ENCODE peak calls at places on chromosomes 7 and 10, in nine cellular contexts. Q, M, T, I, D, U, R, N and Z are unnamed samples.
A peak's percentile ranks its signal among the peaks of the same experiment; 100 is the strongest.

GRCh38 chr10:78913219-78914059 is 155.3 kb upstream of the ZMIZ1 start:
- DNase-seq in R (no peak), D (no peak), M (peak; percentile 15), N (no peak), Q (peak; percentile 97), T (peak; percentile 85), U (no peak), I (peak; percentile 97), Z (no peak)

GRCh38 chr7:144720139-144720538 is 115.7 kb downstream of the TPK1 start:
- DNase-seq in N (no peak), M (no peak), T (no peak), D (no peak), U (peak; percentile 22), I (no peak), R (no peak), Q (no peak), Z (no peak)

GRCh38 chr7:80622531-80622930 is 15.9 kb upstream of the CD36 start:
- DNase-seq in M (no peak), T (no peak), Q (no peak), U (no peak), N (peak; percentile 55), R (no peak), D (no peak), I (no peak), Z (peak; percentile 82)

GRCh38 chr7:142854505-142855400 is at the start of gene EPHB6:
- DNase-seq in T (no peak), Q (peak; percentile 67), D (peak; percentile 39), U (peak; percentile 46), N (peak; percentile 58), M (peak; percentile 66), R (no peak), I (peak; percentile 48), Z (peak; percentile 46)

GRCh38 chr7:41416208-41416595 is 286.7 kb downstream of the INHBA start:
- DNase-seq in Q (no peak), D (no peak), R (no peak), N (no peak), U (no peak), M (no peak), I (no peak), T (no peak), Z (no peak)

GRCh38 chr10:83555264-83555663 is 584.0 kb upstream of the GHITM start:
- DNase-seq in R (no peak), N (no peak), M (no peak), Q (no peak), T (no peak), D (no peak), I (no peak), U (no peak), Z (no peak)

GRCh38 chr10:90148121-90148855 is 446.9 kb downstream of the KIF20B start:
- DNase-seq in D (no peak), M (peak; percentile 41), R (no peak), T (no peak), U (no peak), I (no peak), Q (peak; percentile 31), N (peak; percentile 69), Z (peak; percentile 59)

GRCh38 chr7:45686441-45687184 is 112.4 kb downstream of the ADCY1 start:
- DNase-seq in Q (no peak), U (no peak), M (no peak), I (no peak), T (no peak), R (no peak), D (no peak), N (no peak), Z (no peak)

GRCh38 chr7:5396542-5396941 is 27.1 kb downstream of the TNRC18 start:
- DNase-seq in Q (peak; percentile 52), I (no peak), U (no peak), T (no peak), D (peak; percentile 90), R (no peak), N (no peak), M (peak; percentile 85), Z (peak; percentile 28)

GRCh38 chr7:136134503-136134902 is 157.3 kb upstream of the MTPN start:
- DNase-seq in D (no peak), I (no peak), N (no peak), U (peak; percentile 77), Q (no peak), T (no peak), M (no peak), R (no peak), Z (peak; percentile 73)

GRCh38 chr10:103752680-103753248 is 102.6 kb downstream of the SH3PXD2A start:
- DNase-seq in Q (no peak), R (no peak), D (no peak), N (no peak), M (no peak), I (no peak), T (no peak), U (no peak), Z (no peak)

GRCh38 chr7:101185258-101185839 is 5.3 kb upstream of the NAT16 start:
- DNase-seq in I (no peak), T (no peak), U (peak; percentile 60), D (no peak), R (no peak), N (peak; percentile 25), M (peak; percentile 85), Q (peak; percentile 29), Z (peak; percentile 48)

GRCh38 chr10:44281089-44281613 is 103.7 kb downstream of the CXCL12 start:
- DNase-seq in D (no peak), R (no peak), Q (no peak), U (no peak), T (no peak), I (no peak), N (peak; percentile 62), M (no peak), Z (no peak)

GRCh38 chr10:95437669-95438068 is 123.5 kb downstream of the SORBS1 start:
- DNase-seq in R (no peak), N (no peak), D (no peak), M (no peak), Q (no peak), U (no peak), T (no peak), I (no peak), Z (no peak)

GRCh38 chr10:70996549-70996948 is 108.2 kb upstream of the PCBD1 start:
- DNase-seq in T (no peak), Q (no peak), D (no peak), N (no peak), I (no peak), U (no peak), R (no peak), M (no peak), Z (no peak)

GRCh38 chr7:79529214-79529895 is 75.9 kb upstream of the MAGI2 start:
- DNase-seq in U (no peak), Q (peak; percentile 25), N (no peak), R (no peak), T (no peak), I (no peak), M (no peak), D (no peak), Z (no peak)

GRCh38 chr7:3404490-3404889 is 103.4 kb downstream of the SDK1 start:
- DNase-seq in U (peak; percentile 57), I (no peak), D (no peak), T (no peak), M (no peak), R (peak; percentile 83), Q (no peak), N (peak; percentile 2), Z (peak; percentile 78)

GRCh38 chr10:95326396-95326795 is 35.6 kb upstream of the PDLIM1 start:
- DNase-seq in N (no peak), U (no peak), I (no peak), T (no peak), Q (no peak), M (no peak), R (no peak), D (no peak), Z (peak; percentile 69)

GRCh38 chr7:26584964-26585650 is 279.3 kb downstream of the SKAP2 start:
- DNase-seq in Q (no peak), R (peak; percentile 44), N (no peak), M (no peak), I (no peak), U (no peak), D (no peak), T (no peak), Z (no peak)

GRCh38 chr10:24311888-24312287 is 103.0 kb downstream of the KIAA1217 start:
- DNase-seq in I (no peak), M (no peak), D (no peak), T (no peak), R (no peak), U (no peak), N (no peak), Q (no peak), Z (no peak)

GRCh38 chr7:140275069-140275961 is 98.5 kb upstream of the KDM7A start:
- DNase-seq in T (no peak), D (no peak), I (no peak), M (no peak), Q (no peak), U (no peak), N (peak; percentile 43), R (no peak), Z (peak; percentile 4)

GRCh38 chr7:29865526-29865925 is 59.2 kb downstream of the WIPF3 start:
- DNase-seq in Q (no peak), D (no peak), M (no peak), N (peak; percentile 90), I (no peak), T (no peak), U (peak; percentile 88), R (no peak), Z (peak; percentile 36)

GRCh38 chr10:49243610-49244283 is 55.2 kb upstream of the C10orf71 start:
- DNase-seq in Q (peak; percentile 29), T (no peak), I (no peak), D (no peak), R (no peak), N (no peak), U (no peak), M (no peak), Z (no peak)

GRCh38 chr7:131371411-131371810 is 43.7 kb downstream of the MKLN1 start:
- DNase-seq in Q (no peak), U (no peak), R (no peak), I (no peak), D (no peak), M (no peak), N (no peak), T (no peak), Z (no peak)

GRCh38 chr7:108094375-108094774 is 35.8 kb downstream of the LAMB4 start:
- DNase-seq in M (no peak), R (no peak), I (no peak), N (peak; percentile 97), U (no peak), Q (no peak), D (no peak), T (no peak), Z (peak; percentile 18)

GRCh38 chr7:22154130-22154529 is 202.8 kb downstream of the RAPGEF5 start:
- DNase-seq in U (no peak), N (peak; percentile 27), D (peak; percentile 70), T (no peak), R (no peak), Q (no peak), M (no peak), I (no peak), Z (no peak)

GRCh38 chr7:139739863-139740597 is 37.8 kb downstream of the HIPK2 start:
- DNase-seq in M (no peak), U (no peak), Q (peak; percentile 95), D (no peak), R (no peak), T (peak; percentile 57), I (peak; percentile 67), N (no peak), Z (no peak)